ENCODE peak calls at places on chromosome 5, in nine cellular contexts. H, T, W, K, D, J, F, Y and M are unnamed samples.
A peak's percentile ranks its signal among the peaks of the same experiment; 100 is the strongest.

GRCh38 chr5:30100148-30100547 is 1093.3 kb upstream of the CDH6 start:
- DNase-seq in H (no peak), T (no peak), W (no peak), K (no peak), D (peak; percentile 44), J (no peak), F (no peak), Y (no peak), M (no peak)

GRCh38 chr5:135308752-135309151 is 90.3 kb downstream of the MACROH2A1 start:
- DNase-seq in H (peak; percentile 64), T (no peak), W (no peak), K (no peak), D (no peak), J (peak; percentile 31), F (no peak), Y (no peak), M (no peak)

GRCh38 chr5:135343417-135343816 is 55.6 kb downstream of the MACROH2A1 start:
- DNase-seq in H (no peak), T (no peak), W (no peak), K (no peak), D (no peak), J (no peak), F (no peak), Y (no peak), M (peak; percentile 41)

GRCh38 chr5:98771389-98772109 is 1.9 kb upstream of the RGMB start:
- DNase-seq in H (peak; percentile 69), T (peak; percentile 55), W (peak; percentile 94), K (no peak), D (peak; percentile 66), J (peak; percentile 92), F (peak; percentile 44), Y (no peak), M (peak; percentile 80)

GRCh38 chr5:93423333-93423714 is 157.7 kb downstream of the NR2F1-AS1 start:
- DNase-seq in H (no peak), T (no peak), W (no peak), K (no peak), D (no peak), J (no peak), F (no peak), Y (no peak), M (no peak)

GRCh38 chr5:150905312-150905683 is 518 bp upstream of the ZNF300 start:
- DNase-seq in H (no peak), T (no peak), W (no peak), K (no peak), D (no peak), J (no peak), F (no peak), Y (no peak), M (no peak)

GRCh38 chr5:158895573-158895972 is 204.1 kb downstream of the EBF1 start:
- DNase-seq in H (no peak), T (no peak), W (no peak), K (no peak), D (no peak), J (no peak), F (no peak), Y (no peak), M (no peak)

GRCh38 chr5:137604348-137605095 is 105.4 kb upstream of the SPOCK1 start:
- DNase-seq in H (no peak), T (no peak), W (no peak), K (no peak), D (peak; percentile 60), J (no peak), F (no peak), Y (no peak), M (no peak)

GRCh38 chr5:3835817-3836216 is 240.2 kb downstream of the IRX1 start:
- DNase-seq in H (no peak), T (no peak), W (no peak), K (no peak), D (no peak), J (no peak), F (no peak), Y (no peak), M (no peak)

GRCh38 chr5:120017523-120017922 is 388.2 kb downstream of the FAM170A start:
- DNase-seq in H (peak; percentile 7), T (no peak), W (peak; percentile 9), K (no peak), D (no peak), J (peak; percentile 10), F (no peak), Y (no peak), M (no peak)

GRCh38 chr5:39353714-39354399 is 10.4 kb downstream of the C9 start:
- DNase-seq in H (no peak), T (no peak), W (no peak), K (no peak), D (no peak), J (no peak), F (no peak), Y (no peak), M (no peak)

GRCh38 chr5:140575309-140575708 is 10.7 kb downstream of the SLC35A4 start:
- DNase-seq in H (no peak), T (no peak), W (no peak), K (no peak), D (no peak), J (peak; percentile 80), F (no peak), Y (peak; percentile 85), M (peak; percentile 79)

GRCh38 chr5:122435738-122436137 is 123.7 kb downstream of the SNCAIP start:
- DNase-seq in H (no peak), T (no peak), W (no peak), K (no peak), D (no peak), J (no peak), F (no peak), Y (no peak), M (no peak)

GRCh38 chr5:25339541-25339940 is 694.8 kb upstream of the CDH10 start:
- DNase-seq in H (no peak), T (no peak), W (no peak), K (no peak), D (no peak), J (no peak), F (no peak), Y (no peak), M (no peak)

GRCh38 chr5:1673042-1673674 is 126.5 kb downstream of the MRPL36 start:
- DNase-seq in H (no peak), T (no peak), W (no peak), K (no peak), D (peak; percentile 24), J (peak; percentile 40), F (no peak), Y (no peak), M (no peak)

GRCh38 chr5:57824047-57824446 is 341.4 kb upstream of the ACTBL2 start:
- DNase-seq in H (no peak), T (no peak), W (peak; percentile 40), K (no peak), D (no peak), J (no peak), F (no peak), Y (no peak), M (no peak)

GRCh38 chr5:170691623-170692022 is 91.9 kb upstream of the GABRP start:
- DNase-seq in H (no peak), T (no peak), W (no peak), K (no peak), D (no peak), J (no peak), F (no peak), Y (no peak), M (no peak)

GRCh38 chr5:11385251-11385900 is 518.9 kb downstream of the CTNND2 start:
- DNase-seq in H (no peak), T (no peak), W (no peak), K (no peak), D (no peak), J (no peak), F (no peak), Y (no peak), M (no peak)

GRCh38 chr5:92050970-92051369 is 667.9 kb upstream of the ARRDC3 start:
- DNase-seq in H (no peak), T (no peak), W (no peak), K (no peak), D (no peak), J (no peak), F (no peak), Y (no peak), M (no peak)

GRCh38 chr5:30607301-30607700 is 586.2 kb upstream of the CDH6 start:
- DNase-seq in H (no peak), T (no peak), W (no peak), K (no peak), D (peak; percentile 92), J (no peak), F (no peak), Y (no peak), M (no peak)

GRCh38 chr5:142939884-142940283 is 169.7 kb downstream of the ARHGAP26 start:
- DNase-seq in H (no peak), T (no peak), W (no peak), K (no peak), D (no peak), J (no peak), F (no peak), Y (no peak), M (no peak)

GRCh38 chr5:141963706-141964105 is 5.2 kb upstream of the RNF14 start:
- DNase-seq in H (no peak), T (no peak), W (no peak), K (no peak), D (no peak), J (no peak), F (no peak), Y (no peak), M (no peak)